ENCODE peak calls at places on chromosomes 16 and 17, in four cellular contexts. M, A, Y and Q are unnamed samples.

GRCh38 chr16:21126518-21126917 is 24.1 kb downstream of the DNAH3 start:
- DNase-seq in M (no peak), A (no peak), Y (no peak), Q (no peak)

GRCh38 chr17:40607641-40608040 is 40.0 kb downstream of the SMARCE1 start:
- DNase-seq in M (no peak), Y (no peak), A (no peak), Q (no peak)

GRCh38 chr16:65909310-65910050 is 457.0 kb upstream of the CDH5 start:
- DNase-seq in A (no peak), Y (no peak), M (no peak), Q (no peak)

GRCh38 chr16:2211923-2212347 is 1.3 kb upstream of the BRICD5 start:
- DNase-seq in M (no peak), Y (no peak), A (no peak), Q (no peak)

GRCh38 chr17:34442387-34443111 is 79.5 kb upstream of the CCL1 start:
- DNase-seq in M (no peak), A (peak), Y (no peak), Q (no peak)

GRCh38 chr16:67248401-67249177 is at the start of gene SLC9A5:
- DNase-seq in M (no peak), Y (no peak), A (no peak), Q (no peak)

GRCh38 chr16:31708348-31708747 is 165.3 kb upstream of the ZNF267 start:
- DNase-seq in Y (no peak), M (no peak), A (no peak), Q (no peak)

GRCh38 chr16:30561212-30561816 is 3.1 kb upstream of the ZNF764 start:
- DNase-seq in A (no peak), M (no peak), Y (peak), Q (no peak)

GRCh38 chr16:27239906-27240655 is 28.5 kb downstream of the NSMCE1 start:
- DNase-seq in A (no peak), M (no peak), Y (no peak), Q (no peak)

GRCh38 chr16:13238182-13238581 is 336.8 kb downstream of the SHISA9 start:
- DNase-seq in Y (no peak), M (no peak), A (no peak), Q (no peak)

GRCh38 chr16:67029249-67030096 is 524 bp downstream of the CBFB start:
- DNase-seq in M (peak), A (peak), Y (peak), Q (peak)

GRCh38 chr17:19306160-19307111 is 56.1 kb downstream of the B9D1 start:
- DNase-seq in Y (peak), M (no peak), A (peak), Q (peak)

GRCh38 chr17:72467841-72468653 is 347.2 kb downstream of the SOX9 start:
- DNase-seq in A (no peak), M (no peak), Y (no peak), Q (no peak)

GRCh38 chr17:72305964-72306551 is 185.2 kb downstream of the SOX9 start:
- DNase-seq in Y (no peak), A (no peak), M (no peak), Q (no peak)

GRCh38 chr16:53672461-53672860 is 31.2 kb downstream of the RPGRIP1L start:
- DNase-seq in Y (no peak), A (no peak), M (no peak), Q (no peak)

GRCh38 chr17:17028059-17028877 is 14.0 kb upstream of the MPRIP start:
- DNase-seq in Y (no peak), A (peak), M (no peak), Q (no peak)

GRCh38 chr17:15341385-15341849 is at the start of gene TEKT3:
- DNase-seq in A (peak), Y (no peak), M (no peak), Q (peak)

GRCh38 chr17:77474292-77474988 is 333.7 kb downstream of the SEC14L1 start:
- DNase-seq in Y (no peak), M (no peak), A (no peak), Q (no peak)

GRCh38 chr17:82831041-82831817 is 8.6 kb downstream of the ZNF750 start:
- DNase-seq in M (no peak), A (no peak), Y (no peak), Q (no peak)

GRCh38 chr17:4230142-4230541 is 33.6 kb downstream of the ANKFY1 start:
- DNase-seq in Y (no peak), M (no peak), A (peak), Q (no peak)

GRCh38 chr17:79989106-79989835 is 46.4 kb downstream of the TBC1D16 start:
- DNase-seq in A (no peak), M (no peak), Y (no peak), Q (no peak)

GRCh38 chr16:67658849-67659674 is 998 bp downstream of the ACD start:
- DNase-seq in Y (no peak), A (no peak), M (no peak), Q (no peak)

GRCh38 chr17:40953876-40954275 is 12.9 kb downstream of the KRT39 start:
- DNase-seq in A (no peak), Y (no peak), M (no peak), Q (no peak)

GRCh38 chr17:73262676-73263642 is 1.3 kb upstream of the CPSF4L start:
- DNase-seq in M (no peak), A (no peak), Y (no peak), Q (no peak)

GRCh38 chr16:67456383-67457140 is 24.4 kb downstream of the ATP6V0D1 start:
- DNase-seq in M (no peak), A (peak), Y (no peak), Q (no peak)

GRCh38 chr16:66949472-66949871 is 11.6 kb upstream of the CES3 start:
- DNase-seq in Y (no peak), A (no peak), M (no peak), Q (no peak)